ENCODE peak calls at places on chromosomes 11 and 22, in ten cellular contexts. One of them, this sample, is unnamed.

GRCh38 chr11:74694136-74694535 is 37.1 kb downstream of the CHRDL2 start:
- DNase-seq in GM13976: no peak
- DNase-seq in heart right ventricle: no peak
- DNase-seq in bronchial epithelial cell: no peak
- DNase-seq in A673: no peak
- DNase-seq in astrocyte of the spinal cord: no peak
- DNase-seq in psoas muscle: no peak
- DNase-seq in HFFc6: no peak
- DNase-seq in cardiac muscle cell: no peak
- DNase-seq in PC-3: no peak
- DNase-seq in this sample: no peak

GRCh38 chr22:27435839-27436581 is 365.5 kb downstream of the MN1 start:
- DNase-seq in cardiac muscle cell: peak; percentile 86
- DNase-seq in A673: no peak
- DNase-seq in bronchial epithelial cell: peak; percentile 33
- DNase-seq in HFFc6: no peak
- DNase-seq in astrocyte of the spinal cord: peak; percentile 32
- DNase-seq in GM13976: no peak
- DNase-seq in PC-3: no peak
- DNase-seq in psoas muscle: peak; percentile 68
- DNase-seq in heart right ventricle: peak; percentile 65
- DNase-seq in this sample: no peak

GRCh38 chr22:50604623-50605348 is 4.2 kb downstream of the MAPK8IP2 start:
- DNase-seq in HFFc6: no peak
- DNase-seq in cardiac muscle cell: no peak
- DNase-seq in A673: no peak
- DNase-seq in heart right ventricle: no peak
- DNase-seq in astrocyte of the spinal cord: no peak
- DNase-seq in bronchial epithelial cell: no peak
- DNase-seq in psoas muscle: peak; percentile 41
- DNase-seq in GM13976: peak; percentile 31
- DNase-seq in PC-3: no peak
- DNase-seq in this sample: no peak

GRCh38 chr11:126257144-126257543 is 11.6 kb downstream of the SRPRA start:
- DNase-seq in cardiac muscle cell: no peak
- DNase-seq in psoas muscle: no peak
- DNase-seq in GM13976: no peak
- DNase-seq in HFFc6: no peak
- DNase-seq in heart right ventricle: no peak
- DNase-seq in astrocyte of the spinal cord: no peak
- DNase-seq in bronchial epithelial cell: no peak
- DNase-seq in PC-3: no peak
- DNase-seq in A673: no peak
- DNase-seq in this sample: no peak

GRCh38 chr22:30385913-30386312 is 1.3 kb downstream of the RNF215 start:
- DNase-seq in astrocyte of the spinal cord: no peak
- DNase-seq in bronchial epithelial cell: no peak
- DNase-seq in GM13976: no peak
- DNase-seq in cardiac muscle cell: no peak
- DNase-seq in A673: no peak
- DNase-seq in heart right ventricle: no peak
- DNase-seq in PC-3: no peak
- DNase-seq in psoas muscle: no peak
- DNase-seq in HFFc6: no peak
- DNase-seq in this sample: no peak

GRCh38 chr11:47433157-47433556 is 6.9 kb upstream of the PSMC3 start:
- DNase-seq in astrocyte of the spinal cord: peak; percentile 33
- DNase-seq in GM13976: no peak
- DNase-seq in heart right ventricle: no peak
- DNase-seq in A673: no peak
- DNase-seq in cardiac muscle cell: no peak
- DNase-seq in PC-3: no peak
- DNase-seq in psoas muscle: no peak
- DNase-seq in HFFc6: peak; percentile 33
- DNase-seq in bronchial epithelial cell: no peak
- DNase-seq in this sample: no peak

GRCh38 chr22:35380537-35381423 is at the start of gene HMOX1:
- DNase-seq in heart right ventricle: peak; percentile 92
- DNase-seq in psoas muscle: peak; percentile 97
- DNase-seq in GM13976: peak; percentile 92
- DNase-seq in PC-3: peak; percentile 71
- DNase-seq in bronchial epithelial cell: peak; percentile 61
- DNase-seq in HFFc6: peak; percentile 89
- DNase-seq in astrocyte of the spinal cord: peak; percentile 84
- DNase-seq in cardiac muscle cell: peak; percentile 95
- DNase-seq in A673: peak; percentile 71
- DNase-seq in this sample: peak; percentile 97

GRCh38 chr22:37906364-37907008 is 389 bp downstream of the MICALL1 start:
- DNase-seq in PC-3: no peak
- DNase-seq in bronchial epithelial cell: no peak
- DNase-seq in astrocyte of the spinal cord: no peak
- DNase-seq in cardiac muscle cell: no peak
- DNase-seq in GM13976: peak; percentile 82
- DNase-seq in psoas muscle: peak; percentile 59
- DNase-seq in HFFc6: no peak
- DNase-seq in heart right ventricle: no peak
- DNase-seq in A673: no peak
- DNase-seq in this sample: no peak

GRCh38 chr11:68461284-68461861 is 821 bp downstream of the PPP6R3 start:
- DNase-seq in GM13976: no peak
- DNase-seq in bronchial epithelial cell: peak; percentile 18
- DNase-seq in HFFc6: no peak
- DNase-seq in PC-3: peak; percentile 47
- DNase-seq in psoas muscle: no peak
- DNase-seq in heart right ventricle: no peak
- DNase-seq in A673: peak; percentile 57
- DNase-seq in astrocyte of the spinal cord: peak; percentile 62
- DNase-seq in cardiac muscle cell: peak; percentile 42
- DNase-seq in this sample: no peak

GRCh38 chr22:45891021-45891421 is 85.9 kb downstream of the WNT7B start:
- DNase-seq in astrocyte of the spinal cord: no peak
- DNase-seq in HFFc6: no peak
- DNase-seq in PC-3: no peak
- DNase-seq in cardiac muscle cell: no peak
- DNase-seq in GM13976: no peak
- DNase-seq in heart right ventricle: peak; percentile 7
- DNase-seq in psoas muscle: peak; percentile 45
- DNase-seq in A673: no peak
- DNase-seq in bronchial epithelial cell: no peak
- DNase-seq in this sample: peak; percentile 94

GRCh38 chr11:12797996-12798395 is 123.8 kb downstream of the TEAD1 start:
- DNase-seq in heart right ventricle: no peak
- DNase-seq in GM13976: no peak
- DNase-seq in HFFc6: no peak
- DNase-seq in cardiac muscle cell: no peak
- DNase-seq in PC-3: no peak
- DNase-seq in bronchial epithelial cell: no peak
- DNase-seq in A673: no peak
- DNase-seq in psoas muscle: no peak
- DNase-seq in astrocyte of the spinal cord: no peak
- DNase-seq in this sample: no peak

GRCh38 chr11:72896431-72896830 is 82.2 kb downstream of the ATG16L2 start:
- DNase-seq in PC-3: no peak
- DNase-seq in heart right ventricle: no peak
- DNase-seq in cardiac muscle cell: no peak
- DNase-seq in A673: peak; percentile 11
- DNase-seq in bronchial epithelial cell: no peak
- DNase-seq in astrocyte of the spinal cord: no peak
- DNase-seq in HFFc6: no peak
- DNase-seq in GM13976: no peak
- DNase-seq in psoas muscle: no peak
- DNase-seq in this sample: no peak

GRCh38 chr11:2837096-2837601 is 48.4 kb downstream of the CDKN1C start:
- DNase-seq in astrocyte of the spinal cord: no peak
- DNase-seq in GM13976: no peak
- DNase-seq in HFFc6: peak; percentile 67
- DNase-seq in bronchial epithelial cell: peak; percentile 10
- DNase-seq in PC-3: peak; percentile 9
- DNase-seq in heart right ventricle: peak; percentile 85
- DNase-seq in psoas muscle: peak; percentile 87
- DNase-seq in cardiac muscle cell: peak; percentile 42
- DNase-seq in A673: no peak
- DNase-seq in this sample: no peak

GRCh38 chr22:42443240-42444059 is 11.2 kb upstream of the NFAM1 start:
- DNase-seq in bronchial epithelial cell: peak; percentile 48
- DNase-seq in heart right ventricle: no peak
- DNase-seq in psoas muscle: no peak
- DNase-seq in GM13976: peak; percentile 18
- DNase-seq in A673: no peak
- DNase-seq in astrocyte of the spinal cord: no peak
- DNase-seq in HFFc6: no peak
- DNase-seq in cardiac muscle cell: peak; percentile 46
- DNase-seq in PC-3: peak; percentile 47
- DNase-seq in this sample: no peak

GRCh38 chr22:42442746-42443145 is 10.5 kb upstream of the NFAM1 start:
- DNase-seq in PC-3: no peak
- DNase-seq in bronchial epithelial cell: no peak
- DNase-seq in cardiac muscle cell: no peak
- DNase-seq in HFFc6: no peak
- DNase-seq in heart right ventricle: no peak
- DNase-seq in GM13976: no peak
- DNase-seq in A673: no peak
- DNase-seq in astrocyte of the spinal cord: no peak
- DNase-seq in psoas muscle: no peak
- DNase-seq in this sample: no peak

GRCh38 chr22:42446151-42446550 is 13.9 kb upstream of the NFAM1 start:
- DNase-seq in HFFc6: no peak
- DNase-seq in psoas muscle: no peak
- DNase-seq in GM13976: no peak
- DNase-seq in astrocyte of the spinal cord: no peak
- DNase-seq in cardiac muscle cell: no peak
- DNase-seq in A673: no peak
- DNase-seq in heart right ventricle: no peak
- DNase-seq in bronchial epithelial cell: no peak
- DNase-seq in PC-3: no peak
- DNase-seq in this sample: peak; percentile 39

GRCh38 chr22:42440728-42441127 is 8.5 kb upstream of the NFAM1 start:
- DNase-seq in HFFc6: no peak
- DNase-seq in psoas muscle: no peak
- DNase-seq in GM13976: no peak
- DNase-seq in heart right ventricle: no peak
- DNase-seq in A673: no peak
- DNase-seq in bronchial epithelial cell: no peak
- DNase-seq in cardiac muscle cell: no peak
- DNase-seq in PC-3: no peak
- DNase-seq in astrocyte of the spinal cord: no peak
- DNase-seq in this sample: no peak

GRCh38 chr22:42444060-42444904 is 12.1 kb upstream of the NFAM1 start:
- DNase-seq in cardiac muscle cell: peak; percentile 97
- DNase-seq in heart right ventricle: peak; percentile 84
- DNase-seq in GM13976: peak; percentile 85
- DNase-seq in A673: peak; percentile 94
- DNase-seq in psoas muscle: peak; percentile 88
- DNase-seq in HFFc6: peak; percentile 79
- DNase-seq in astrocyte of the spinal cord: peak; percentile 87
- DNase-seq in PC-3: peak; percentile 78
- DNase-seq in bronchial epithelial cell: peak; percentile 80
- DNase-seq in this sample: no peak
- TF ChIP-seq CTCF in cardiac muscle cell: peak; percentile 68
- TF ChIP-seq CTCF in heart right ventricle: peak; percentile 64
- TF ChIP-seq CTCF in GM13976: peak; percentile 73
- TF ChIP-seq CTCF in A673: peak; percentile 83
- TF ChIP-seq CTCF in psoas muscle: peak; percentile 43
- TF ChIP-seq CTCF in HFFc6: peak; percentile 83
- TF ChIP-seq CTCF in astrocyte of the spinal cord: peak; percentile 79
- TF ChIP-seq CTCF in PC-3: peak; percentile 73
- TF ChIP-seq CTCF in bronchial epithelial cell: peak; percentile 43
- TF ChIP-seq CTCF in this sample: peak; percentile 89

DNA sequence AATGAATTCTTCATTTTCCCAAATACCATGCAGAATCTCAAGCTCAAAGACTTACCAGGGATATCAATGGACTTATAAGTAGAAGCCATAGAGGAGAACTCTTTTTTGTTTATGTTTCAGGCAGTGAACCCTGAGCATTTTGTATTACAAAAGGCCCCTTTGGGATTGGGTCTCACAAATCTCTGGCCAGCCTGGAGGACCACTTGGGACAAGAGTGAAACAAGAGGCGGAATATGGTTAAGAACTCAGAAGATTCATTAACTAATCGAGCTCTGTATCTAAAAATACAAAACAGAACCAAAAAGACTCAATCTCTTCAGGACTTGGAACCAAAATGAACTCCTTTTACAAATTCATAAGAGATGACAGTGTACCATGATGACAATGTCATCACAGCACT is at the start of gene OR52A5:
- DNase-seq in bronchial epithelial cell: no peak
- DNase-seq in HFFc6: no peak
- DNase-seq in psoas muscle: no peak
- DNase-seq in PC-3: no peak
- DNase-seq in A673: no peak
- DNase-seq in GM13976: no peak
- DNase-seq in astrocyte of the spinal cord: no peak
- DNase-seq in cardiac muscle cell: no peak
- DNase-seq in heart right ventricle: no peak
- DNase-seq in this sample: no peak
- TF ChIP-seq CTCF in bronchial epithelial cell: no peak
- TF ChIP-seq CTCF in HFFc6: no peak
- TF ChIP-seq CTCF in psoas muscle: no peak
- TF ChIP-seq CTCF in PC-3: no peak
- TF ChIP-seq CTCF in A673: no peak
- TF ChIP-seq CTCF in GM13976: no peak
- TF ChIP-seq CTCF in astrocyte of the spinal cord: no peak
- TF ChIP-seq CTCF in cardiac muscle cell: no peak
- TF ChIP-seq CTCF in heart right ventricle: no peak
- TF ChIP-seq CTCF in this sample: no peak

DNA sequence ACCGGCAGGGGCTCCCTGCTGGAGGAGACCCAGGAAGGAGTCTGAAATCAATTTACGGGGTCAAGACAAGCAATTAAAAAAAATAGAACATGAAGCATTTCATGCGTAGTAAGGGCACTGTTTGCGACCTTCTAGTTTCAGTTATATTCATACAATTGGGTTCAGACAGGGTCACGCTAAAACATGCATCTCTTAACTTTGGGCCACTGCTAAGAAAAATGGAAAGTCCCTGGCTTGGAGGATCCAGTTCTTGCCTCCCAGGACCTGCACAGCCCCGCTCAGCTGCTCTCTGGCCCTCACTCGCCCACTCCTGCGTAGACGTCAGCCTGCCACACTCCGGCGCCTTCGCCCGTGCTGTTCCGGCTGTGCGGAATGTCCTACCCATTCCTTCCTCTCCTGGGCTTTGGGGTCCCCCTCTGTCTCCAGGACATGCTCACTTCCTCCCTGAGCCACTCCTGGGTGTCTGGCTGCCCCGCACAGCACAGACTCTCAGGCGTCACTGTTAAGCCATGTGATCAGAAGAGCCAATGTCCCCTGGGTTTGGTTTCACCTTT is 12.8 kb downstream of the NFAM1 start:
- DNase-seq in PC-3: no peak
- DNase-seq in bronchial epithelial cell: no peak
- DNase-seq in cardiac muscle cell: no peak
- DNase-seq in astrocyte of the spinal cord: no peak
- DNase-seq in psoas muscle: no peak
- DNase-seq in GM13976: peak; percentile 79
- DNase-seq in heart right ventricle: no peak
- DNase-seq in A673: no peak
- DNase-seq in HFFc6: no peak
- DNase-seq in this sample: no peak
- TF ChIP-seq CTCF in PC-3: no peak
- TF ChIP-seq CTCF in bronchial epithelial cell: no peak
- TF ChIP-seq CTCF in cardiac muscle cell: no peak
- TF ChIP-seq CTCF in astrocyte of the spinal cord: no peak
- TF ChIP-seq CTCF in psoas muscle: no peak
- TF ChIP-seq CTCF in GM13976: no peak
- TF ChIP-seq CTCF in heart right ventricle: no peak
- TF ChIP-seq CTCF in A673: no peak
- TF ChIP-seq CTCF in HFFc6: no peak
- TF ChIP-seq CTCF in this sample: no peak

GRCh38 chr11:117318738-117319137 is 2.7 kb upstream of the BACE1 start:
- DNase-seq in A673: no peak
- DNase-seq in heart right ventricle: no peak
- DNase-seq in psoas muscle: no peak
- DNase-seq in PC-3: no peak
- DNase-seq in HFFc6: no peak
- DNase-seq in astrocyte of the spinal cord: no peak
- DNase-seq in cardiac muscle cell: no peak
- DNase-seq in GM13976: no peak
- DNase-seq in bronchial epithelial cell: no peak
- DNase-seq in this sample: no peak
- TF ChIP-seq CTCF in A673: no peak
- TF ChIP-seq CTCF in heart right ventricle: no peak
- TF ChIP-seq CTCF in psoas muscle: no peak
- TF ChIP-seq CTCF in PC-3: no peak
- TF ChIP-seq CTCF in HFFc6: no peak
- TF ChIP-seq CTCF in astrocyte of the spinal cord: no peak
- TF ChIP-seq CTCF in cardiac muscle cell: no peak
- TF ChIP-seq CTCF in GM13976: no peak
- TF ChIP-seq CTCF in bronchial epithelial cell: no peak
- TF ChIP-seq CTCF in this sample: no peak

This sample was measured in chondrocyte.